ENCODE peak calls at places on chromosomes 4 and X, in four cellular contexts. S, M, N and Y are unnamed samples. For H3K9me3, the result is how much of the 10 kb centered on the place peaks cover.

GRCh38 chr4:54274786-54275503 is 45.9 kb downstream of the PDGFRA start:
- DNase-seq in M (no peak), N (no peak), S (no peak), Y (no peak)

GRCh38 chr4:164933244-164933643 is 44.2 kb downstream of the TRIM61 start:
- DNase-seq in N (no peak), S (no peak), M (no peak), Y (no peak)

GRCh38 chr4:26081795-26082498 is 167.9 kb downstream of the SMIM20 start:
- DNase-seq in N (peak), M (no peak), S (peak), Y (peak)

GRCh38 chr4:114378306-114378903 is 220.2 kb upstream of the UGT8 start:
- DNase-seq in N (no peak), M (no peak), S (no peak), Y (no peak)

GRCh38 chrX:15438332-15438731 is 54.1 kb upstream of the VEGFD start:
- DNase-seq in M (peak), N (no peak), S (no peak), Y (no peak)

GRCh38 chr4:103786014-103786413 is 66.2 kb upstream of the TACR3 start:
- DNase-seq in M (peak), S (peak), N (peak), Y (peak)

GRCh38 chr4:61740950-61741638 is 541.0 kb downstream of the ADGRL3 start:
- DNase-seq in M (no peak), S (no peak), N (no peak), Y (no peak)

GRCh38 chr4:95869961-95870500 is 30.1 kb downstream of the PDHA2 start:
- DNase-seq in M (no peak), S (no peak), N (no peak), Y (no peak)

GRCh38 chrX:25442501-25442900 is 426.7 kb upstream of the ARX start:
- DNase-seq in M (no peak), N (no peak), S (no peak), Y (no peak)

GRCh38 chrX:153669174-153669890 is 4.3 kb downstream of the PNCK start:
- DNase-seq in N (peak), M (no peak), S (peak), Y (no peak)

GRCh38 chr4:182144621-182145359 is 98.4 kb upstream of the TENM3 start:
- DNase-seq in M (no peak), S (no peak), N (no peak), Y (no peak)

GRCh38 chrX:38192007-38192625 is 28.6 kb downstream of the SRPX start:
- DNase-seq in N (no peak), M (no peak), S (peak), Y (no peak)

GRCh38 chrX:129641941-129642340 is 12.8 kb downstream of the APLN start:
- DNase-seq in N (no peak), S (no peak), M (no peak), Y (no peak)

GRCh38 chr4:41628916-41629315 is 91.0 kb downstream of the LIMCH1 start:
- DNase-seq in S (no peak), N (no peak), M (no peak), Y (no peak)

GRCh38 chr4:55340246-55340645 is 5.8 kb upstream of the SRD5A3 start:
- DNase-seq in M (no peak), S (no peak), N (no peak), Y (no peak)

GRCh38 chr4:89797117-89797516 is 39.8 kb downstream of the SNCA start:
- DNase-seq in M (no peak), S (no peak), N (no peak), Y (no peak)

GRCh38 chr4:88897180-88897579 is 159.8 kb downstream of the FAM13A start:
- DNase-seq in S (no peak), N (no peak), M (no peak), Y (no peak)

GRCh38 chrX:13471269-13471668 is 98.1 kb upstream of the EGFL6 start:
- DNase-seq in M (no peak), S (no peak), N (no peak), Y (no peak)

GRCh38 chr4:187480146-187481145 is 515.1 kb upstream of the ZFP42 start:
- DNase-seq in N (no peak), M (no peak), S (no peak), Y (no peak)

GRCh38 chrX:39907964-39908616 is 189.7 kb downstream of the BCOR start:
- DNase-seq in S (no peak), M (no peak), N (peak), Y (peak)

GRCh38 chr4:153763404-153763803 is 3.6 kb upstream of the RNF175 start:
- DNase-seq in S (no peak), N (no peak), M (no peak), Y (no peak)

GRCh38 chr4:86366920-86367319 is 7.1 kb upstream of the MAPK10 start:
- DNase-seq in S (no peak), N (no peak), M (no peak), Y (no peak)

GRCh38 chrX:150200820-150201287 is 162.3 kb upstream of the MAMLD1 start:
- DNase-seq in S (peak), N (peak), M (peak), Y (peak)

GRCh38 chr4:131091896-131092295 is 1995.9 kb downstream of the C4orf33 start:
- DNase-seq in N (no peak), S (no peak), M (no peak), Y (peak)

GRCh38 chr4:78726575-78726974 is 49.6 kb upstream of the BMP2K start:
- DNase-seq in S (no peak), M (no peak), N (no peak), Y (no peak)

GRCh38 chrX:104324461-104324860 is 69.7 kb upstream of the ESX1 start:
- DNase-seq in S (no peak), M (no peak), N (no peak), Y (no peak)

GRCh38 chr4:63563288-63564014 is 845.8 kb downstream of the TECRL start:
- DNase-seq in M (no peak), N (no peak), S (no peak), Y (no peak)

GRCh38 chrX:19544693-19545305 is 29.5 kb upstream of the MAP3K15 start:
- DNase-seq in N (peak), S (peak), M (no peak), Y (peak)

GRCh38 chr4:120561648-120562047 is 360.9 kb downstream of the PRDM5 start:
- DNase-seq in M (no peak), S (no peak), N (no peak), Y (no peak)

GRCh38 chr4:98326168-98326567 is 65.0 kb downstream of the RAP1GDS1 start:
- DNase-seq in N (no peak), S (no peak), M (no peak), Y (no peak)

GRCh38 chrX:18360867-18361266 is 6.4 kb upstream of the SCML2 start:
- DNase-seq in M (no peak), S (no peak), N (no peak), Y (no peak)

GRCh38 chr4:125388653-125389052 is 73.9 kb downstream of the FAT4 start:
- DNase-seq in S (no peak), M (no peak), N (no peak), Y (no peak)

GRCh38 chr4:57190651-57191481 is 80.7 kb upstream of the IGFBP7 start:
- DNase-seq in S (peak), N (peak), M (no peak), Y (peak)

GRCh38 chr4:71270901-71271300 is 67.9 kb upstream of the SLC4A4 start:
- DNase-seq in N (peak), S (peak), M (no peak), Y (peak)

GRCh38 chr4:137387924-137388323 is 144.4 kb downstream of the PCDH18 start:
- DNase-seq in S (no peak), N (no peak), M (no peak), Y (no peak)

GRCh38 chr4:120842046-120842445 is 80.5 kb downstream of the PRDM5 start:
- DNase-seq in M (no peak), N (no peak), S (no peak), Y (no peak)

GRCh38 chrX:97374266-97374665 is 490.6 kb downstream of the RPA4 start:
- DNase-seq in N (no peak), S (no peak), M (no peak), Y (no peak)

GRCh38 chrX:1423215-1423614 is 29.5 kb downstream of the ASMTL start:
- DNase-seq in M (no peak), N (no peak), S (no peak), Y (no peak)
- H3K9me3 ChIP-seq in M (under half), N (under half), S (under half), Y (under half)

DNA sequence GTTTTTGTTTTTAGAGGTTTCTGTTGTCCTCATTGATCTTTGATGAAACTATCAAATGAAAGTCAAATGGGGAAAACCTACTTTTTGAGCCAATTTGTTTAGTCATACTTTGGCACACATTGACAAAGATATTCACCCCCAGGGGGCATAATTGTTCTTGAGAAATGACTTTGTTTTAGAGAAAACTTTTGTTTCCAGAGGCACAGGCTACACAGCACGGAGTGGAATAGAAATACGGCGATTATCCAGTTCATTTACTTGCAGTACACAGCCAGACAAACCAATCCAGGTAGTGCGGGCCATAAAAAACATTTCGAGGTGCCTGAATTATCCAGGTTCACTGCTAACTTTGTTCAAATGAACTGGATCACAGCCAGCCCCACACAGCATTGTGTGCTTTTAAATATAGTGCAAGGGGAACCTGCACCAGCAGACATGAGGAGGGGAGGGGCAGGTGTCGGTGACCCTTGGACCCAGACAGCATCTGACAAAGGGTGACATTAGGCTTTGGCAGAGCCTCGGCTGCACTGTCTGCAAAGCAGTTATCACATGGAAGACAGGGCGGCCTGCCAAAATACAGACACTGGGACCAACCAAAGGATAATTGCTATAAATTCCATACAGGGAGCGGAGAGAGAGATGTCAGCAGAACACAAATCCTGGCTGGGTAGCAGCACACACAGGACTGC is 179.6 kb upstream of the NOCT start:
- DNase-seq in M (no peak), N (no peak), S (no peak), Y (peak)
- TF ChIP-seq ESRRA in M (no peak), N (no peak), S (no peak), Y (no peak)

GRCh38 chr4:68365068-68365467 is 15.2 kb upstream of the YTHDC1 start:
- DNase-seq in S (no peak), M (no peak), N (no peak), Y (no peak)

GRCh38 chr4:68369474-68369805 is 19.6 kb upstream of the YTHDC1 start:
- DNase-seq in S (no peak), M (no peak), N (no peak), Y (no peak)

GRCh38 chr4:68366600-68366999 is 16.7 kb upstream of the YTHDC1 start:
- DNase-seq in S (no peak), N (no peak), M (no peak), Y (no peak)

GRCh38 chr4:68368566-68369473 is 18.9 kb upstream of the YTHDC1 start:
- DNase-seq in M (no peak), N (peak), S (no peak), Y (no peak)

GRCh38 chr4:68367835-68368234 is 17.9 kb upstream of the YTHDC1 start:
- DNase-seq in M (no peak), S (no peak), N (no peak), Y (no peak)
- H3K9me3 ChIP-seq in M (under half), S (under half), N (under half), Y (under half)

GRCh38 chr4:27861381-27861787 is 1000.7 kb downstream of the STIM2 start:
- DNase-seq in M (no peak), N (no peak), S (no peak), Y (peak)
- TF ChIP-seq ESRRA in M (no peak), N (no peak), S (no peak), Y (no peak)

DNA sequence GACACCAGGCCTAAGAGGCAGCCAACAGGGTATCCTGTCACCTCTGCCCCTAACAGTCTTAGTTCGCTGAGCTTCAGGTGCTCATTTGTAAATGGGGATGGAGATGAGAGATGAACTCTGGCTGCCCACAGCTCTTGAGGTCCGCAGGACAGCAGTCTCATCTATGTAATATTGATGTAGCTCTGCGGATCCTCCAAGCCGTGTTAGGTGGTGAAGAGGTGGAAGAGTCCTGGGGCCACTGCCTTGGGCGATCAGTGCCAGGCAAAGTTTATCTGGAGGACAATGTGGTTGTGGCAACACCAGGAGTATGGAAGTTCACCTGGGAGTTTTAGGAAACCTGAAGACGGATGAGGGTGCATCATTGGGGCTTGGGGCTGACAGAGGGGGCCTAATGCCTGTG is 13.4 kb downstream of the TRO start:
- DNase-seq in M (no peak), N (no peak), S (no peak), Y (no peak)
- H3K9me3 ChIP-seq in M (under half), N (under half), S (under half), Y (under half)

GRCh38 chrX:139224953-139225665 is 305.4 kb upstream of the F9 start:
- DNase-seq in S (no peak), N (no peak), M (no peak), Y (no peak)
- TF ChIP-seq ESRRA in S (no peak), N (no peak), M (no peak), Y (no peak)

DNA sequence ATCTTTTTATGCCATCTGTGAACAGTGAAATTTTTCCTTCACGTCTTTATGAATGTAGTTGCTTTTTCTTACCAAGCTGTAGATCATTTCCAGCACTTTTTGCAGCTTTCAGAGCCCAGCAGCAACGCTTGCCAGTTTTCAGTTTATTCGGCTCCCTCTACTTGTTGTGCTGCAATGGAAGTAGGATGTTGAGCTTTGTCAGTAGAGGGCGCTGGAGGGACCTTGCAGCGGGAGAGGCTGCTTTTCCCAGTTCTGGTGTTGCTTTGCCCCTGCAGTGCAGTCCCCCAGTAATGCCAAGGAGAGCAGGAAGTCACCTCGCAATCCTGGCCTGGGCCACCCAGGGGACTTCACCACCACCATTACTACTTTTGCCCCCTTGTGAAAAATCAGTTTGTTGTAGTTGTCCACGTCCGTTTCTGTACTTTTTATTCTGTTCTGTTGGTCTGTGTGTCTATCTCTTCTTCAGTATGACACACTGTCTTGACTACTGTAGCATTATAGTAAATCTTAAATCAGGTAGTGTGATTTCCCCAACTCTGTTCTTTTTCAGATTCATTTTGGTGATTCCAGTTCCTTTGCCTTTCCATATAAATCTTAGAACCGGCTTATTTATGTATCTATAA is 21.8 kb downstream of the CMC4 start:
- DNase-seq in M (no peak), N (peak), S (peak), Y (peak)
- H3K9me3 ChIP-seq in M (under half), N (under half), S (under half), Y (under half)

DNA sequence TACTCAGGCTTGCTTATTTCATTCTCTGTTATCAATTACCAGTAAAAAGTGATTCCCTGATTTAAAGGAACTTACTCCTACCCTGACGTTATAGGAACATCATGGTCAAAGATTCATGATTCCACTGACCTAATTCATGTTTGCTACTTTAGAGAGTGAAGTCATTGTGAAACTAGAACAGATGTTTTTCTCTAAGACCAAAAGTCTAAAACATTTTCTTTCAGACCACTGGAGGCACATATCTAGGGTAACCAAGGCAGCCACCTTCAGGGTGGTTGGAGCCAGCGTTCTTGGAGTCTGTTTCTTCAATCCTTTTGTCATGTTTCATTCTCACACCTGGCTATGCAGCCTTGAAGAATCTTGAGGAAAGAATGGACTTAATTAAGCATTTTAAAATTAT is 77.8 kb downstream of the GALNTL6 start:
- DNase-seq in S (no peak), M (no peak), N (no peak), Y (no peak)
- TF ChIP-seq ESRRA in S (no peak), M (no peak), N (no peak), Y (no peak)